ENCODE peak calls at places on chromosomes 7 and 10, in seven cellular contexts. One of them, this sample, is unnamed.

GRCh38 chr7:127897704-127898454 is 133.4 kb downstream of the LRRC4 start:
- DNase-seq in body of pancreas: no peak
- DNase-seq in colonic mucosa: no peak
- DNase-seq in CD8-positive, alpha-beta T cell: no peak
- DNase-seq in bronchial epithelial cell: peak
- DNase-seq in choroid plexus epithelial cell: no peak
- DNase-seq in heart right ventricle: no peak
- DNase-seq in this sample: no peak

GRCh38 chr7:114783413-114783812 is 138.5 kb upstream of the MDFIC start:
- DNase-seq in body of pancreas: no peak
- DNase-seq in colonic mucosa: no peak
- DNase-seq in CD8-positive, alpha-beta T cell: no peak
- DNase-seq in bronchial epithelial cell: no peak
- DNase-seq in choroid plexus epithelial cell: no peak
- DNase-seq in heart right ventricle: no peak
- DNase-seq in this sample: no peak

GRCh38 chr7:35353481-35353880 is 99.6 kb upstream of the TBX20 start:
- DNase-seq in body of pancreas: no peak
- DNase-seq in colonic mucosa: no peak
- DNase-seq in CD8-positive, alpha-beta T cell: no peak
- DNase-seq in bronchial epithelial cell: no peak
- DNase-seq in choroid plexus epithelial cell: no peak
- DNase-seq in heart right ventricle: no peak
- DNase-seq in this sample: no peak

GRCh38 chr7:600149-600814 is 80.6 kb upstream of the PDGFA start:
- DNase-seq in body of pancreas: no peak
- DNase-seq in colonic mucosa: no peak
- DNase-seq in CD8-positive, alpha-beta T cell: no peak
- DNase-seq in bronchial epithelial cell: no peak
- DNase-seq in choroid plexus epithelial cell: no peak
- DNase-seq in heart right ventricle: no peak
- DNase-seq in this sample: no peak

GRCh38 chr7:95800787-95801186 is 28.4 kb downstream of the DYNC1I1 start:
- DNase-seq in body of pancreas: no peak
- DNase-seq in colonic mucosa: no peak
- DNase-seq in CD8-positive, alpha-beta T cell: no peak
- DNase-seq in bronchial epithelial cell: no peak
- DNase-seq in choroid plexus epithelial cell: no peak
- DNase-seq in heart right ventricle: no peak
- DNase-seq in this sample: no peak

GRCh38 chr7:44150466-44150832 is 9.3 kb upstream of the MYL7 start:
- DNase-seq in body of pancreas: no peak
- DNase-seq in colonic mucosa: no peak
- DNase-seq in CD8-positive, alpha-beta T cell: no peak
- DNase-seq in bronchial epithelial cell: no peak
- DNase-seq in choroid plexus epithelial cell: peak
- DNase-seq in heart right ventricle: no peak
- DNase-seq in this sample: no peak

GRCh38 chr7:154832557-154833138 is 170.3 kb downstream of the PAXIP1 start:
- DNase-seq in body of pancreas: no peak
- DNase-seq in colonic mucosa: peak
- DNase-seq in CD8-positive, alpha-beta T cell: no peak
- DNase-seq in bronchial epithelial cell: no peak
- DNase-seq in choroid plexus epithelial cell: no peak
- DNase-seq in heart right ventricle: no peak
- DNase-seq in this sample: no peak

GRCh38 chr7:46996972-46997371 is 584.9 kb downstream of the TNS3 start:
- DNase-seq in body of pancreas: no peak
- DNase-seq in colonic mucosa: no peak
- DNase-seq in CD8-positive, alpha-beta T cell: no peak
- DNase-seq in bronchial epithelial cell: no peak
- DNase-seq in choroid plexus epithelial cell: no peak
- DNase-seq in heart right ventricle: no peak
- DNase-seq in this sample: no peak

GRCh38 chr10:48464871-48465736 is 139.8 kb downstream of the ARHGAP22 start:
- DNase-seq in body of pancreas: peak
- DNase-seq in colonic mucosa: peak
- DNase-seq in CD8-positive, alpha-beta T cell: peak
- DNase-seq in bronchial epithelial cell: peak
- DNase-seq in choroid plexus epithelial cell: no peak
- DNase-seq in heart right ventricle: peak
- DNase-seq in this sample: peak

GRCh38 chr10:7027913-7028808 is 382.7 kb downstream of the SFMBT2 start:
- DNase-seq in body of pancreas: no peak
- DNase-seq in colonic mucosa: no peak
- DNase-seq in CD8-positive, alpha-beta T cell: no peak
- DNase-seq in bronchial epithelial cell: peak
- DNase-seq in choroid plexus epithelial cell: no peak
- DNase-seq in heart right ventricle: no peak
- DNase-seq in this sample: no peak

GRCh38 chr7:33805630-33806233 is 99.6 kb upstream of the BMPER start:
- DNase-seq in body of pancreas: no peak
- DNase-seq in colonic mucosa: no peak
- DNase-seq in CD8-positive, alpha-beta T cell: no peak
- DNase-seq in bronchial epithelial cell: peak
- DNase-seq in choroid plexus epithelial cell: peak
- DNase-seq in heart right ventricle: no peak
- DNase-seq in this sample: no peak

GRCh38 chr7:38744746-38745145 is 113.6 kb upstream of the AMPH start:
- DNase-seq in body of pancreas: no peak
- DNase-seq in colonic mucosa: no peak
- DNase-seq in CD8-positive, alpha-beta T cell: no peak
- DNase-seq in bronchial epithelial cell: peak
- DNase-seq in choroid plexus epithelial cell: peak
- DNase-seq in heart right ventricle: no peak
- DNase-seq in this sample: no peak
- H3K4me3 ChIP-seq in body of pancreas: no peak
- H3K4me3 ChIP-seq in colonic mucosa: no peak
- H3K4me3 ChIP-seq in CD8-positive, alpha-beta T cell: no peak
- H3K4me3 ChIP-seq in bronchial epithelial cell: no peak
- H3K4me3 ChIP-seq in choroid plexus epithelial cell: no peak
- H3K4me3 ChIP-seq in heart right ventricle: no peak
- H3K4me3 ChIP-seq in this sample: no peak

GRCh38 chr7:54837167-54837566 is 78.2 kb upstream of the SEC61G start:
- DNase-seq in body of pancreas: no peak
- DNase-seq in colonic mucosa: no peak
- DNase-seq in CD8-positive, alpha-beta T cell: no peak
- DNase-seq in bronchial epithelial cell: no peak
- DNase-seq in choroid plexus epithelial cell: no peak
- DNase-seq in heart right ventricle: no peak
- DNase-seq in this sample: no peak

GRCh38 chr7:54838540-54838925 is 79.5 kb upstream of the SEC61G start:
- DNase-seq in body of pancreas: no peak
- DNase-seq in colonic mucosa: no peak
- DNase-seq in CD8-positive, alpha-beta T cell: no peak
- DNase-seq in bronchial epithelial cell: no peak
- DNase-seq in choroid plexus epithelial cell: no peak
- DNase-seq in heart right ventricle: no peak
- DNase-seq in this sample: no peak

GRCh38 chr7:54841772-54842707 is 83.0 kb upstream of the SEC61G start:
- DNase-seq in body of pancreas: peak
- DNase-seq in colonic mucosa: peak
- DNase-seq in CD8-positive, alpha-beta T cell: no peak
- DNase-seq in bronchial epithelial cell: peak
- DNase-seq in choroid plexus epithelial cell: peak
- DNase-seq in heart right ventricle: peak
- DNase-seq in this sample: no peak

GRCh38 chr7:54837761-54838539 is 78.9 kb upstream of the SEC61G start:
- DNase-seq in body of pancreas: no peak
- DNase-seq in colonic mucosa: no peak
- DNase-seq in CD8-positive, alpha-beta T cell: no peak
- DNase-seq in bronchial epithelial cell: no peak
- DNase-seq in choroid plexus epithelial cell: no peak
- DNase-seq in heart right ventricle: no peak
- DNase-seq in this sample: no peak

DNA sequence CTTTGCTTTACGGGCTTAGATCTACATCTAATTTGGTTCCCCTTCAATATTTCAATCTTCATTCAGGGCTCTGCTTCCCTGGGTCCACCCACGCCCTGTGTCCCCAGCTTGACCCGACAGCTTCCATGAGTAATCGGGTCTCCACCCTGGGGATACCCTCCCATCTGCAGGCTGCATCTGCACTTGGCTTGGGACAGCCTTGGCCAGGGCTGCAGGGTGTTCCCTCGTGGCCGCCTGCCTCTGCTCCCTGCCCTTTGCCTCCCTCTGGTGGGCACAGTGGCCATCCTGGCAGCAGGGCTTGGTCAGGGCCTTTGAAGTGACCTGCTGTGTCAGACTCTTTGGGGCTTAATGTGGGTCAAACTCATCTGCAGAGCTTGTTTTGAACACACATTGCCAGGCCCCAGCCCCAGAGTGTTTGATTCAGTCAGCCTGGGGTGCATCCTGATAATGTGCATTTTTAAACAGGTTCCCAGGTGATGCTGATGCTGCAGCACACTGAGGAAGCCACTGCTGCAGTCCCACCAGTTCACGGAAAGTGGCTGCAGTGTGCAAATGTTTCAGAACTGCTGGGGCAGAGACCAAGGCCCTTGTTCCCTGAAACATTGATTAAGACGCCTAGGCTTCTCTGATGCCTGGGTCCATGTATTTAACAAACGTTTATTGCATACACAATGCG is 80.7 kb upstream of the SEC61G start:
- DNase-seq in body of pancreas: peak
- DNase-seq in colonic mucosa: peak
- DNase-seq in CD8-positive, alpha-beta T cell: no peak
- DNase-seq in bronchial epithelial cell: peak
- DNase-seq in choroid plexus epithelial cell: peak
- DNase-seq in heart right ventricle: peak
- DNase-seq in this sample: peak
- TF ChIP-seq CTCF in body of pancreas: peak
- TF ChIP-seq CTCF in colonic mucosa: peak
- TF ChIP-seq CTCF in CD8-positive, alpha-beta T cell: no peak
- TF ChIP-seq CTCF in bronchial epithelial cell: peak
- TF ChIP-seq CTCF in choroid plexus epithelial cell: peak
- TF ChIP-seq CTCF in heart right ventricle: peak
- TF ChIP-seq CTCF in this sample: peak

DNA sequence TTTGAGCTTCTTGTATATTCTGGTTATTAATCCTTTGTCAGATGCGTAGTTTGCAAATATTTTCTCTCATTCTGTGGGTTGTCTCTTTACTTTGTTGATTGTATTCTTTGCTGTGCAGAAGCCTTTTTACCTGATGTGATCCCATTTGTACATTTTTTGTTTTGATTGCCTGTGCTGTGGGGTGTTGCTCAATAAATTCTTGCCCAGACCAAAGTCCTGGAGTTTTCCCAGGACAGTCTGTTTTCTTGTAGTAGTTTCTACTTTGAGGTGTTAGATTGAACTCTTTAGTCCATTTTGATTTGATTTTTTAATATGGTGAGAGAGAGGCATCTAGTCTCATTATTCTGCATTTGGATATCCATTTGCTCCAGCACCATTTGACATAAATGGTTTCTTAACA is 588.7 kb upstream of the MBL2 start:
- DNase-seq in body of pancreas: no peak
- DNase-seq in colonic mucosa: no peak
- DNase-seq in CD8-positive, alpha-beta T cell: no peak
- DNase-seq in bronchial epithelial cell: no peak
- DNase-seq in choroid plexus epithelial cell: no peak
- DNase-seq in heart right ventricle: no peak
- DNase-seq in this sample: no peak
- H3K4me3 ChIP-seq in body of pancreas: no peak
- H3K4me3 ChIP-seq in colonic mucosa: no peak
- H3K4me3 ChIP-seq in CD8-positive, alpha-beta T cell: no peak
- H3K4me3 ChIP-seq in bronchial epithelial cell: no peak
- H3K4me3 ChIP-seq in choroid plexus epithelial cell: no peak
- H3K4me3 ChIP-seq in heart right ventricle: no peak
- H3K4me3 ChIP-seq in this sample: no peak

DNA sequence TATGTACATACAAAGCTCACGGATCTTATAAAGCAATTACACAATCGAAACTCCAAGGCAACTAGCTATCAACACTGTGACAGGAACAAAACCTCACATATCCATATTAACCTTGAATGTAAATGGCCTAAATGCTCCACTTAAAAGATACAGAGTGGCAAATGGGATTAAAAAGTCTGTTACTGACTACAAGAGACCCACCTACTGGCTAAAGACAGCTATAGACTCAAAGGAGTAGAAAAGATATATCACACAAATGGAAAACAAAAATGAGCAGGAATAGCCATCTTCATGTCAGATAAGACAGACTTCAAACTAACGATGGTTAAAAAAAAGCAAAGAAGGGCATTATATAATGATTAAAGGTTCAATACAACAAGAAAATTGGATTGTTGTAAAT is 246.7 kb downstream of the ADRA2A start:
- DNase-seq in body of pancreas: no peak
- DNase-seq in colonic mucosa: no peak
- DNase-seq in CD8-positive, alpha-beta T cell: no peak
- DNase-seq in bronchial epithelial cell: no peak
- DNase-seq in choroid plexus epithelial cell: peak
- DNase-seq in heart right ventricle: no peak
- DNase-seq in this sample: no peak
- TF ChIP-seq CTCF in body of pancreas: no peak
- TF ChIP-seq CTCF in colonic mucosa: no peak
- TF ChIP-seq CTCF in CD8-positive, alpha-beta T cell: no peak
- TF ChIP-seq CTCF in bronchial epithelial cell: no peak
- TF ChIP-seq CTCF in choroid plexus epithelial cell: no peak
- TF ChIP-seq CTCF in heart right ventricle: no peak
- TF ChIP-seq CTCF in this sample: no peak

DNA sequence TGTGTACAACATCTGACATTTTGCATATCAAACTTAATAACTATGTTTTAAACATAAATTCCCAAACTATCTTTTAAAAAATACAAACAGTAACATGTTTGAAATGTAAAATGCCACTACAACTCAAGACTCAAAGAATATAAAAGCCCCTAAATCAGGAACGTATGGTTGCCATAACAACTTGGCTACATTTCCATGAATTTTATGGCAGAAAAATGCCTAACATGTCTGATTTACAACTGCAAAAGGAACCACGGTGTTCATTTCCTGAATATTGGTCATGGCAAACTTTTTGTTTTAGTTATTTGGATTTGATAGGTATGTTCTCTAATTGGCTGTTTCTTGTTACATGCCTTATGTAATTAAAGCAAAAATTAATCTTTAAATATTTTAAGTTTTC is 2.0 kb downstream of the SOSTDC1 start:
- DNase-seq in body of pancreas: no peak
- DNase-seq in colonic mucosa: no peak
- DNase-seq in CD8-positive, alpha-beta T cell: no peak
- DNase-seq in bronchial epithelial cell: no peak
- DNase-seq in choroid plexus epithelial cell: no peak
- DNase-seq in heart right ventricle: no peak
- DNase-seq in this sample: no peak
- H3K4me3 ChIP-seq in body of pancreas: no peak
- H3K4me3 ChIP-seq in colonic mucosa: no peak
- H3K4me3 ChIP-seq in CD8-positive, alpha-beta T cell: no peak
- H3K4me3 ChIP-seq in bronchial epithelial cell: no peak
- H3K4me3 ChIP-seq in choroid plexus epithelial cell: no peak
- H3K4me3 ChIP-seq in heart right ventricle: no peak
- H3K4me3 ChIP-seq in this sample: no peak

DNA sequence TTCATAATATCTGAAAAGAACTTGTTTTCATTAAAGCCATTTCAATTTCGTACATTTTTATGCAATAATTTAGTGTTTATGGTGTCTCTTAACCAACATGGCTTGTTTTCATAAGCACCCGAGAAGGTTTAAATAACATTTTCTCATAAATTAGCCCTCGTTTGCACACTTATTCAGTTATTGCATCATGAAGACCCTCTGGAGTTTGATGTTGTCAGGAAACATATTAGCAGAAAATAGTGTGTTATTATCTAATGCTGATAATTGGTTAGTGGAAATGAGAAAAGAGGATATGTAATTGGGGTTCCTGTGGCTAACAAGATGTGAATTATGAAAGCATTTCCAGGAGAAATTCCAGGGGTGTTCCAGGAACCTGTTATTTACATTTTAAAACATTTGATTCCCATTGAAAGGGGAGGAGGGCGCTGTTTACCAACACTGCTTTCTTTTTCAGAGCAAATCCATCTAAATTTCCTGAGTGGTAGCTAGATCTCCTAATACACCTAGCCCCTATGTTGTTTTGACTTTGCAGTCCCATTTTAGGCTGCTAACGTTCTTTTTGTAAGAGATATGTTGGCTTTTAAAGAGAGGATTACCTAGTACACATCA is 130.7 kb downstream of the TCF7L2 start:
- DNase-seq in body of pancreas: no peak
- DNase-seq in colonic mucosa: no peak
- DNase-seq in CD8-positive, alpha-beta T cell: no peak
- DNase-seq in bronchial epithelial cell: no peak
- DNase-seq in choroid plexus epithelial cell: no peak
- DNase-seq in heart right ventricle: no peak
- DNase-seq in this sample: no peak
- TF ChIP-seq CTCF in body of pancreas: no peak
- TF ChIP-seq CTCF in colonic mucosa: no peak
- TF ChIP-seq CTCF in CD8-positive, alpha-beta T cell: no peak
- TF ChIP-seq CTCF in bronchial epithelial cell: no peak
- TF ChIP-seq CTCF in choroid plexus epithelial cell: peak
- TF ChIP-seq CTCF in heart right ventricle: no peak
- TF ChIP-seq CTCF in this sample: no peak